ENCODE peak calls at places on chromosomes 3 and 15, in eight cellular contexts. One of them, this sample, is unnamed.

GRCh38 chr15:65833501-65834220 is 35.6 kb upstream of the RAB11A start:
- DNase-seq in A549: no peak
- DNase-seq in CD8-positive, alpha-beta memory T cell: no peak
- DNase-seq in astrocyte: no peak
- DNase-seq in CD4-positive, alpha-beta T cell: peak; percentile 39
- DNase-seq in PC-3: peak; percentile 15
- DNase-seq in left ventricle myocardium inferior: no peak
- DNase-seq in naive thymus-derived CD4-positive, alpha-beta T cell: peak; percentile 7
- DNase-seq in this sample: no peak

GRCh38 chr3:43695443-43695842 is 4.7 kb downstream of the ABHD5 start:
- DNase-seq in A549: no peak
- DNase-seq in CD8-positive, alpha-beta memory T cell: no peak
- DNase-seq in astrocyte: peak; percentile 57
- DNase-seq in CD4-positive, alpha-beta T cell: no peak
- DNase-seq in PC-3: peak; percentile 17
- DNase-seq in left ventricle myocardium inferior: no peak
- DNase-seq in naive thymus-derived CD4-positive, alpha-beta T cell: no peak
- DNase-seq in this sample: no peak

GRCh38 chr3:166304509-166305063 is 467.4 kb upstream of the BCHE start:
- DNase-seq in A549: no peak
- DNase-seq in CD8-positive, alpha-beta memory T cell: no peak
- DNase-seq in astrocyte: no peak
- DNase-seq in CD4-positive, alpha-beta T cell: no peak
- DNase-seq in PC-3: peak; percentile 67
- DNase-seq in left ventricle myocardium inferior: no peak
- DNase-seq in naive thymus-derived CD4-positive, alpha-beta T cell: no peak
- DNase-seq in this sample: no peak

GRCh38 chr3:26840272-26840870 is 217.8 kb downstream of the LRRC3B start:
- DNase-seq in A549: no peak
- DNase-seq in CD8-positive, alpha-beta memory T cell: no peak
- DNase-seq in astrocyte: no peak
- DNase-seq in CD4-positive, alpha-beta T cell: no peak
- DNase-seq in PC-3: no peak
- DNase-seq in left ventricle myocardium inferior: no peak
- DNase-seq in naive thymus-derived CD4-positive, alpha-beta T cell: no peak
- DNase-seq in this sample: no peak

GRCh38 chr3:180265551-180265950 is 228.8 kb upstream of the PEX5L start:
- DNase-seq in A549: no peak
- DNase-seq in CD8-positive, alpha-beta memory T cell: no peak
- DNase-seq in astrocyte: peak; percentile 75
- DNase-seq in CD4-positive, alpha-beta T cell: no peak
- DNase-seq in PC-3: no peak
- DNase-seq in left ventricle myocardium inferior: no peak
- DNase-seq in naive thymus-derived CD4-positive, alpha-beta T cell: no peak
- DNase-seq in this sample: no peak

GRCh38 chr3:141482250-141482937 is 4.4 kb upstream of the RASA2 start:
- DNase-seq in A549: peak; percentile 75
- DNase-seq in CD8-positive, alpha-beta memory T cell: no peak
- DNase-seq in astrocyte: peak; percentile 74
- DNase-seq in CD4-positive, alpha-beta T cell: no peak
- DNase-seq in PC-3: peak; percentile 73
- DNase-seq in left ventricle myocardium inferior: no peak
- DNase-seq in naive thymus-derived CD4-positive, alpha-beta T cell: no peak
- DNase-seq in this sample: no peak

GRCh38 chr15:88902846-88903245 is 7.5 kb upstream of the HAPLN3 start:
- DNase-seq in A549: no peak
- DNase-seq in CD8-positive, alpha-beta memory T cell: no peak
- DNase-seq in astrocyte: no peak
- DNase-seq in CD4-positive, alpha-beta T cell: no peak
- DNase-seq in PC-3: no peak
- DNase-seq in left ventricle myocardium inferior: no peak
- DNase-seq in naive thymus-derived CD4-positive, alpha-beta T cell: no peak
- DNase-seq in this sample: no peak

GRCh38 chr3:177084616-177085015 is 112.7 kb downstream of the TBL1XR1 start:
- DNase-seq in A549: no peak
- DNase-seq in CD8-positive, alpha-beta memory T cell: no peak
- DNase-seq in astrocyte: no peak
- DNase-seq in CD4-positive, alpha-beta T cell: no peak
- DNase-seq in PC-3: no peak
- DNase-seq in left ventricle myocardium inferior: no peak
- DNase-seq in naive thymus-derived CD4-positive, alpha-beta T cell: no peak
- DNase-seq in this sample: no peak

GRCh38 chr3:17340261-17340660 is 402.2 kb downstream of the TBC1D5 start:
- DNase-seq in A549: no peak
- DNase-seq in CD8-positive, alpha-beta memory T cell: no peak
- DNase-seq in astrocyte: no peak
- DNase-seq in CD4-positive, alpha-beta T cell: no peak
- DNase-seq in PC-3: no peak
- DNase-seq in left ventricle myocardium inferior: no peak
- DNase-seq in naive thymus-derived CD4-positive, alpha-beta T cell: no peak
- DNase-seq in this sample: no peak

GRCh38 chr3:28835751-28836150 is 445.1 kb upstream of the RBMS3 start:
- DNase-seq in A549: no peak
- DNase-seq in CD8-positive, alpha-beta memory T cell: no peak
- DNase-seq in astrocyte: no peak
- DNase-seq in CD4-positive, alpha-beta T cell: no peak
- DNase-seq in PC-3: peak; percentile 47
- DNase-seq in left ventricle myocardium inferior: no peak
- DNase-seq in naive thymus-derived CD4-positive, alpha-beta T cell: no peak
- DNase-seq in this sample: no peak

GRCh38 chr3:171838218-171838720 is 4.9 kb upstream of the TMEM212 start:
- DNase-seq in A549: no peak
- DNase-seq in CD8-positive, alpha-beta memory T cell: no peak
- DNase-seq in astrocyte: peak; percentile 67
- DNase-seq in CD4-positive, alpha-beta T cell: no peak
- DNase-seq in PC-3: no peak
- DNase-seq in left ventricle myocardium inferior: peak; percentile 59
- DNase-seq in naive thymus-derived CD4-positive, alpha-beta T cell: no peak
- DNase-seq in this sample: no peak

GRCh38 chr15:63514533-63514943 is 10.1 kb downstream of the USP3 start:
- DNase-seq in A549: peak; percentile 57
- DNase-seq in CD8-positive, alpha-beta memory T cell: no peak
- DNase-seq in astrocyte: peak; percentile 71
- DNase-seq in CD4-positive, alpha-beta T cell: no peak
- DNase-seq in PC-3: peak; percentile 81
- DNase-seq in left ventricle myocardium inferior: no peak
- DNase-seq in naive thymus-derived CD4-positive, alpha-beta T cell: no peak
- DNase-seq in this sample: no peak

GRCh38 chr3:142645236-142645793 is 49.1 kb downstream of the PLS1 start:
- DNase-seq in A549: peak; percentile 53
- DNase-seq in CD8-positive, alpha-beta memory T cell: no peak
- DNase-seq in astrocyte: peak; percentile 69
- DNase-seq in CD4-positive, alpha-beta T cell: no peak
- DNase-seq in PC-3: peak; percentile 82
- DNase-seq in left ventricle myocardium inferior: no peak
- DNase-seq in naive thymus-derived CD4-positive, alpha-beta T cell: no peak
- DNase-seq in this sample: no peak

GRCh38 chr3:184314700-184315505 is 497 bp downstream of the EIF4G1 start:
- DNase-seq in A549: no peak
- DNase-seq in CD8-positive, alpha-beta memory T cell: peak; percentile 85
- DNase-seq in astrocyte: peak; percentile 60
- DNase-seq in CD4-positive, alpha-beta T cell: peak; percentile 68
- DNase-seq in PC-3: peak; percentile 61
- DNase-seq in left ventricle myocardium inferior: peak; percentile 90
- DNase-seq in naive thymus-derived CD4-positive, alpha-beta T cell: peak; percentile 60
- DNase-seq in this sample: peak; percentile 70

GRCh38 chr3:37768107-37768809 is 93.4 kb upstream of the CTDSPL start:
- DNase-seq in A549: no peak
- DNase-seq in CD8-positive, alpha-beta memory T cell: no peak
- DNase-seq in astrocyte: no peak
- DNase-seq in CD4-positive, alpha-beta T cell: no peak
- DNase-seq in PC-3: peak; percentile 16
- DNase-seq in left ventricle myocardium inferior: no peak
- DNase-seq in naive thymus-derived CD4-positive, alpha-beta T cell: no peak
- DNase-seq in this sample: no peak

GRCh38 chr3:100709840-100710235 is 544 bp downstream of the TFG start:
- DNase-seq in A549: peak; percentile 21
- DNase-seq in CD8-positive, alpha-beta memory T cell: peak; percentile 61
- DNase-seq in astrocyte: peak; percentile 2
- DNase-seq in CD4-positive, alpha-beta T cell: peak; percentile 16
- DNase-seq in PC-3: peak; percentile 17
- DNase-seq in left ventricle myocardium inferior: no peak
- DNase-seq in naive thymus-derived CD4-positive, alpha-beta T cell: no peak
- DNase-seq in this sample: peak; percentile 33

GRCh38 chr15:47292638-47293037 is 424.7 kb upstream of the SEMA6D start:
- DNase-seq in A549: no peak
- DNase-seq in CD8-positive, alpha-beta memory T cell: no peak
- DNase-seq in astrocyte: no peak
- DNase-seq in CD4-positive, alpha-beta T cell: no peak
- DNase-seq in PC-3: peak; percentile 15
- DNase-seq in left ventricle myocardium inferior: no peak
- DNase-seq in naive thymus-derived CD4-positive, alpha-beta T cell: no peak
- DNase-seq in this sample: no peak

GRCh38 chr15:47289667-47290066 is 427.6 kb upstream of the SEMA6D start:
- DNase-seq in A549: no peak
- DNase-seq in CD8-positive, alpha-beta memory T cell: no peak
- DNase-seq in astrocyte: no peak
- DNase-seq in CD4-positive, alpha-beta T cell: no peak
- DNase-seq in PC-3: no peak
- DNase-seq in left ventricle myocardium inferior: no peak
- DNase-seq in naive thymus-derived CD4-positive, alpha-beta T cell: no peak
- DNase-seq in this sample: no peak

GRCh38 chr15:47293763-47294162 is 423.5 kb upstream of the SEMA6D start:
- DNase-seq in A549: no peak
- DNase-seq in CD8-positive, alpha-beta memory T cell: no peak
- DNase-seq in astrocyte: peak; percentile 91
- DNase-seq in CD4-positive, alpha-beta T cell: no peak
- DNase-seq in PC-3: no peak
- DNase-seq in left ventricle myocardium inferior: peak; percentile 65
- DNase-seq in naive thymus-derived CD4-positive, alpha-beta T cell: no peak
- DNase-seq in this sample: no peak

GRCh38 chr15:47283231-47283630 is 434.1 kb upstream of the SEMA6D start:
- DNase-seq in A549: no peak
- DNase-seq in CD8-positive, alpha-beta memory T cell: no peak
- DNase-seq in astrocyte: no peak
- DNase-seq in CD4-positive, alpha-beta T cell: no peak
- DNase-seq in PC-3: no peak
- DNase-seq in left ventricle myocardium inferior: no peak
- DNase-seq in naive thymus-derived CD4-positive, alpha-beta T cell: no peak
- DNase-seq in this sample: no peak

GRCh38 chr15:47288794-47289193 is 428.5 kb upstream of the SEMA6D start:
- DNase-seq in A549: no peak
- DNase-seq in CD8-positive, alpha-beta memory T cell: no peak
- DNase-seq in astrocyte: no peak
- DNase-seq in CD4-positive, alpha-beta T cell: no peak
- DNase-seq in PC-3: no peak
- DNase-seq in left ventricle myocardium inferior: no peak
- DNase-seq in naive thymus-derived CD4-positive, alpha-beta T cell: no peak
- DNase-seq in this sample: no peak
- H3K9me3 ChIP-seq in A549: no peaks in the 10 kb centered on the region
- H3K9me3 ChIP-seq in CD8-positive, alpha-beta memory T cell: no peaks in the 10 kb centered on the region
- H3K9me3 ChIP-seq in astrocyte: no peaks in the 10 kb centered on the region
- H3K9me3 ChIP-seq in CD4-positive, alpha-beta T cell: no peaks in the 10 kb centered on the region
- H3K9me3 ChIP-seq in PC-3: no peaks in the 10 kb centered on the region
- H3K9me3 ChIP-seq in left ventricle myocardium inferior: no peaks in the 10 kb centered on the region
- H3K9me3 ChIP-seq in naive thymus-derived CD4-positive, alpha-beta T cell: no peaks in the 10 kb centered on the region
- H3K9me3 ChIP-seq in this sample: no peaks in the 10 kb centered on the region

GRCh38 chr15:24748812-24749439 is 73.4 kb downstream of the NPAP1 start:
- DNase-seq in A549: no peak
- DNase-seq in CD8-positive, alpha-beta memory T cell: no peak
- DNase-seq in astrocyte: no peak
- DNase-seq in CD4-positive, alpha-beta T cell: no peak
- DNase-seq in PC-3: no peak
- DNase-seq in left ventricle myocardium inferior: no peak
- DNase-seq in naive thymus-derived CD4-positive, alpha-beta T cell: no peak
- DNase-seq in this sample: no peak

GRCh38 chr15:24747376-24747775 is 71.8 kb downstream of the NPAP1 start:
- DNase-seq in A549: no peak
- DNase-seq in CD8-positive, alpha-beta memory T cell: no peak
- DNase-seq in astrocyte: no peak
- DNase-seq in CD4-positive, alpha-beta T cell: no peak
- DNase-seq in PC-3: no peak
- DNase-seq in left ventricle myocardium inferior: no peak
- DNase-seq in naive thymus-derived CD4-positive, alpha-beta T cell: no peak
- DNase-seq in this sample: no peak

GRCh38 chr15:24745276-24745675 is 69.7 kb downstream of the NPAP1 start:
- DNase-seq in A549: no peak
- DNase-seq in CD8-positive, alpha-beta memory T cell: no peak
- DNase-seq in astrocyte: no peak
- DNase-seq in CD4-positive, alpha-beta T cell: no peak
- DNase-seq in PC-3: no peak
- DNase-seq in left ventricle myocardium inferior: no peak
- DNase-seq in naive thymus-derived CD4-positive, alpha-beta T cell: no peak
- DNase-seq in this sample: no peak

GRCh38 chr15:24746094-24746493 is 70.5 kb downstream of the NPAP1 start:
- DNase-seq in A549: no peak
- DNase-seq in CD8-positive, alpha-beta memory T cell: no peak
- DNase-seq in astrocyte: no peak
- DNase-seq in CD4-positive, alpha-beta T cell: no peak
- DNase-seq in PC-3: peak; percentile 64
- DNase-seq in left ventricle myocardium inferior: no peak
- DNase-seq in naive thymus-derived CD4-positive, alpha-beta T cell: no peak
- DNase-seq in this sample: no peak
- H3K9me3 ChIP-seq in A549: peaks cover 7% of the 10 kb centered on the region
- H3K9me3 ChIP-seq in CD8-positive, alpha-beta memory T cell: no peaks in the 10 kb centered on the region
- H3K9me3 ChIP-seq in astrocyte: peaks cover 8% of the 10 kb centered on the region
- H3K9me3 ChIP-seq in CD4-positive, alpha-beta T cell: peaks cover 6% of the 10 kb centered on the region
- H3K9me3 ChIP-seq in PC-3: peaks cover 6% of the 10 kb centered on the region
- H3K9me3 ChIP-seq in left ventricle myocardium inferior: peaks cover 19% of the 10 kb centered on the region
- H3K9me3 ChIP-seq in naive thymus-derived CD4-positive, alpha-beta T cell: peaks cover 18% of the 10 kb centered on the region
- H3K9me3 ChIP-seq in this sample: no peaks in the 10 kb centered on the region

DNA sequence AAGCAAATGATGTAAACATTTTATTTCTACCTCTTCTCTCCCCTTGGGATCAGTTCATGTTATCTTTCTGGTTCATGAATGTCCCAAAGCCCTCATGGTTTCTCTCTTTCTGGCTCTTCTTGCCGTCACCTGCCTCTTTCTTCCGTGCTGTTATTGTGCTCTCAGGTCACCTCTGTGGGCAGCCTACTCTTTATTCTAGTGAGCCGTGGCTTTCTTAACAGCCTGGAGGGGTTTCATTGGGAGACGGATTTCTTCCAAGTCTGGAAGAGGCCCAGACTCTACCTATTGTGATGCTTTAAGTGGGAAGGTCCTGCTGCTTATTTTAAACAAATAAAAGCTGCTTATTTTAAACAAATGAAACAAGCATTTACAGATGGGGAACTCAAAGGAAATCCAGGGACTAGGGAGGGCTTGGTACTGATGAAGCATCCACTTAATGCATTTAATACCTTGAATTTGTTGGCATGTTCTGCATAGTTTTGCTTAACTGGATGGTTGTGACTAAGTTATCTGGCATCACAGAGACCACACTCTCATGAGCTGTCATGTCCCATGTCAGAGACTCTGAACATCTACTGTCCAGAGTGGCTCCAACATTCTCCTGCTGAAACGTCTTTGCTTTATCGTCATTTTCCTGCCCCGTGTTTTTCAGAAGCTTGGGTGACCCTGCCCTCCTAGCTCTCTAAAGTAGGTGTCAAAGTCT is 443.3 kb downstream of the GABRG3 start:
- DNase-seq in A549: no peak
- DNase-seq in CD8-positive, alpha-beta memory T cell: no peak
- DNase-seq in astrocyte: peak; percentile 84
- DNase-seq in CD4-positive, alpha-beta T cell: no peak
- DNase-seq in PC-3: no peak
- DNase-seq in left ventricle myocardium inferior: no peak
- DNase-seq in naive thymus-derived CD4-positive, alpha-beta T cell: no peak
- DNase-seq in this sample: no peak
- H3K9me3 ChIP-seq in A549: no peaks in the 10 kb centered on the region
- H3K9me3 ChIP-seq in CD8-positive, alpha-beta memory T cell: no peaks in the 10 kb centered on the region
- H3K9me3 ChIP-seq in astrocyte: no peaks in the 10 kb centered on the region
- H3K9me3 ChIP-seq in CD4-positive, alpha-beta T cell: no peaks in the 10 kb centered on the region
- H3K9me3 ChIP-seq in PC-3: peaks cover 6% of the 10 kb centered on the region
- H3K9me3 ChIP-seq in left ventricle myocardium inferior: no peaks in the 10 kb centered on the region
- H3K9me3 ChIP-seq in naive thymus-derived CD4-positive, alpha-beta T cell: no peaks in the 10 kb centered on the region
- H3K9me3 ChIP-seq in this sample: no peaks in the 10 kb centered on the region

GRCh38 chr3:189945935-189946709 is 174.6 kb downstream of the P3H2 start:
- DNase-seq in A549: no peak
- DNase-seq in CD8-positive, alpha-beta memory T cell: no peak
- DNase-seq in astrocyte: no peak
- DNase-seq in CD4-positive, alpha-beta T cell: no peak
- DNase-seq in PC-3: no peak
- DNase-seq in left ventricle myocardium inferior: no peak
- DNase-seq in naive thymus-derived CD4-positive, alpha-beta T cell: no peak
- DNase-seq in this sample: no peak
- H3K9me3 ChIP-seq in A549: no peaks in the 10 kb centered on the region
- H3K9me3 ChIP-seq in CD8-positive, alpha-beta memory T cell: no peaks in the 10 kb centered on the region
- H3K9me3 ChIP-seq in astrocyte: no peaks in the 10 kb centered on the region
- H3K9me3 ChIP-seq in CD4-positive, alpha-beta T cell: no peaks in the 10 kb centered on the region
- H3K9me3 ChIP-seq in PC-3: no peaks in the 10 kb centered on the region
- H3K9me3 ChIP-seq in left ventricle myocardium inferior: no peaks in the 10 kb centered on the region
- H3K9me3 ChIP-seq in naive thymus-derived CD4-positive, alpha-beta T cell: no peaks in the 10 kb centered on the region
- H3K9me3 ChIP-seq in this sample: no peaks in the 10 kb centered on the region